ENCODE peak calls at places on chromosomes 16 and 17, in nine cellular contexts. E is effector memory CD4-positive, alpha-beta T cell; R is PC-3; B is neuronal stem cell; I is ascending aorta; P is ovary; H is tibial nerve; D is GM23248; M is neural progenitor cell. T is an unnamed sample. For H3K36me3, the result is how much of the 10 kb centered on the place peaks cover.

GRCh38 chr17:55067697-55068439 is 99.3 kb downstream of the STXBP4 start:
- DNase-seq in H (no peak), B (no peak), M (no peak), I (no peak), R (peak), D (peak), P (no peak), E (no peak), T (no peak)

GRCh38 chr17:58531661-58532554 is 17.5 kb upstream of the MTMR4 start:
- DNase-seq in R (peak), H (no peak), I (peak), D (peak), B (peak), P (peak), E (peak), M (peak), T (peak)

GRCh38 chr17:5583426-5584382 is 605 bp downstream of the NLRP1 start:
- DNase-seq in I (peak), M (no peak), R (no peak), B (no peak), P (no peak), E (no peak), D (peak), H (no peak), T (no peak)

GRCh38 chr17:1076982-1077302 is 80.0 kb downstream of the TIMM22 start:
- DNase-seq in D (no peak), M (no peak), I (no peak), H (no peak), E (no peak), P (no peak), B (no peak), R (no peak), T (no peak)

GRCh38 chr17:37107406-37108083 is 158.8 kb downstream of the AATF start:
- DNase-seq in M (no peak), D (peak), I (no peak), E (no peak), B (no peak), P (peak), R (no peak), H (no peak), T (no peak)

GRCh38 chr17:68161644-68162428 is 86.0 kb upstream of the AMZ2 start:
- DNase-seq in B (no peak), R (peak), I (no peak), E (no peak), H (no peak), P (no peak), M (no peak), D (peak), T (no peak)

GRCh38 chr17:8254881-8255280 is 5.8 kb downstream of the PFAS start:
- DNase-seq in M (no peak), H (no peak), P (no peak), I (no peak), D (no peak), E (no peak), R (no peak), B (no peak), T (no peak)

GRCh38 chr17:9484789-9485188 is 90.8 kb downstream of the STX8 start:
- DNase-seq in B (no peak), M (no peak), H (no peak), E (no peak), I (no peak), D (peak), R (no peak), P (no peak), T (no peak)

GRCh38 chr16:2704166-2704982 is 15.7 kb downstream of the PRSS27 start:
- DNase-seq in I (no peak), M (no peak), P (no peak), D (no peak), E (no peak), R (no peak), B (no peak), H (no peak), T (no peak)
- H3K36me3 ChIP-seq in I (half or more), M (under half), P (under half), D (under half), E (half or more), R (under half), B (half or more), H (under half), T (under half)

GRCh38 chr17:29583324-29584248 is 5.9 kb downstream of the GIT1 start:
- DNase-seq in P (peak), H (no peak), I (peak), D (no peak), B (no peak), M (no peak), R (no peak), E (no peak), T (no peak)

GRCh38 chr17:29579866-29580771 is 9.3 kb downstream of the GIT1 start:
- DNase-seq in E (peak), H (peak), B (no peak), M (peak), R (peak), P (peak), D (peak), I (peak), T (peak)

GRCh38 chr17:29582767-29583166 is 6.7 kb downstream of the GIT1 start:
- DNase-seq in E (no peak), I (no peak), P (no peak), M (no peak), R (no peak), D (no peak), B (no peak), H (no peak), T (no peak)

GRCh38 chr17:29581583-29582253 is 7.7 kb downstream of the GIT1 start:
- DNase-seq in B (no peak), H (no peak), I (peak), R (no peak), D (no peak), P (peak), M (no peak), E (no peak), T (no peak)

DNA sequence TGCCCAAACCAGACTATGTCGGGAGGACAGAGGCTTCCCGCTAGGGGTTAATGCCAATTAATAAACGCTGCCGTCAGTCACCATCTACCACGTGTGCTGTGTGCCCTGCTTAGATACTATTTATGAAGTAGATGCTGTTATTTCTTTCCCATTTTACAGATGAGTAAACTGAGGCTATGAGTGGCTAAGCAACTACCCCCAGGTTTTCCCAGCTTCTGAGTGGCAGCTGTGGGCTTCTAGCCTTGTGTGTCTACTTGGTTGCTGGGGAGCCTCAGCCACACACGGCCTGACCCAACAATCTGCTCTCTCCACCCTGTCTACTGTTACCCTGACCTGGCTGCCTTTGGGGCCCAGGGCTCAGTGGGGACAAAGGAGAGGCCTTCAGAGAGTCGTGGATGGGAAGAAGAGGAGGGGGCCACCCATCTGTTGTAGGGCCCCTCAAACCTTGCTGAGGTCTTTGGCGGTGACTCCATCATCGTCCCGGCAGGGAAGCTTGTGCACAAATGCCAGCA is 7.1 kb downstream of the GIT1 start:
- DNase-seq in E (no peak), P (no peak), R (no peak), I (no peak), D (no peak), B (no peak), H (no peak), M (no peak), T (no peak)
- H3K36me3 ChIP-seq in E (under half), P (under half), R (under half), I (under half), D (under half), B (half or more), H (under half), M (under half), T (under half)

GRCh38 chr17:82899941-82900340 is 60.1 kb upstream of the ZNF750 start:
- DNase-seq in M (no peak), D (no peak), E (no peak), B (no peak), R (no peak), P (no peak), I (no peak), H (no peak), T (no peak)

GRCh38 chr17:82901356-82901755 is 61.5 kb upstream of the ZNF750 start:
- DNase-seq in E (no peak), M (no peak), H (no peak), I (no peak), R (no peak), P (no peak), D (no peak), B (no peak), T (no peak)

GRCh38 chr17:82900741-82901140 is 60.9 kb upstream of the ZNF750 start:
- DNase-seq in H (no peak), E (no peak), P (no peak), I (no peak), M (no peak), D (no peak), B (no peak), R (no peak), T (no peak)

GRCh38 chr17:82902972-82903874 is 63.4 kb upstream of the ZNF750 start:
- DNase-seq in H (no peak), R (no peak), P (no peak), B (no peak), D (no peak), E (no peak), M (no peak), I (no peak), T (no peak)

GRCh38 chr17:82901836-82902235 is 62.0 kb upstream of the ZNF750 start:
- DNase-seq in D (no peak), B (no peak), R (no peak), P (no peak), I (no peak), M (no peak), E (no peak), H (no peak), T (no peak)
- H3K36me3 ChIP-seq in D (under half), B (half or more), R (under half), P (under half), I (under half), M (under half), E (under half), H (under half), T (half or more)

DNA sequence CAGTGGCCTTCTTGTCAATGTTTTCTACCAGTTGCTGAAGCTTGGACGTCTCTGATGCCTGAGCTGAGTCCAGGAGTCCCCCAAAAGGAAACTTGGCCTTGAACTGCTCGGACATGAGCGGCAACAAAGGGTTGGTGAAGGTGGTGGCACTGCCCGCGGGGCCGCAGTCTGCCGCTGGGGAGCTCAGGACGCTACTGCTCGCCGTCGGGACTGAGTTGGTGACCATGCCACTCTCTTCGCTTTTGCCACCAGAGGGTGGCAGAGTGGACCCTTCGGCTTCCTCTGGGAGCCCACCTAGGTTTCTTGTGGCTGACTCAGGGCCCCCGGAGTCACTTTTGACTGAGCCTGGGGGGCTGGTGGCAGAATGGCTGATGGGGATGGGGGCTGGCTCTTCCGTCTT is 11.0 kb downstream of the SALL1 start:
- DNase-seq in B (no peak), H (no peak), R (no peak), M (no peak), E (no peak), P (no peak), I (no peak), D (no peak), T (no peak)
- H3K36me3 ChIP-seq in B (half or more), H (under half), R (under half), M (under half), E (under half), P (under half), I (under half), D (under half), T (under half)

DNA sequence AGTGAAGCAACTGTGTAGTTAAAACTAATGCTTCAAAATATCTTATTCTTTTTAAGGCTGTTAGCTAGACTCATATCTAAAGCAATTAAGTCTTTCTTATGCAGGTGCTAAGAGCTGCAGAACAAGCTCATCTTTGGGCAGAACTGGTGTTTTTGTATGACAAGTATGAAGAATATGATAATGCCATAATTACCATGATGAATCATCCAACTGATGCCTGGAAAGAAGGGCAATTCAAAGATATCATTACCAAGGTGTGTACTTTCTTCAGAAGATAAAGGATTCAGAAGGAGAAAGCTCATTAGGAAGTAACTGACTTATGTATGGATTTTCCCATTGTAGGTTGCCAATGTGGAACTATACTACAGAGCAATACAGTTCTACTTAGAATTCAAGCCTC is 23.9 kb downstream of the PTRH2 start:
- DNase-seq in B (no peak), D (no peak), M (no peak), R (no peak), P (no peak), H (no peak), I (no peak), E (no peak), T (no peak)
- H3K36me3 ChIP-seq in B (half or more), D (half or more), M (under half), R (half or more), P (under half), H (under half), I (half or more), E (half or more), T (under half)

DNA sequence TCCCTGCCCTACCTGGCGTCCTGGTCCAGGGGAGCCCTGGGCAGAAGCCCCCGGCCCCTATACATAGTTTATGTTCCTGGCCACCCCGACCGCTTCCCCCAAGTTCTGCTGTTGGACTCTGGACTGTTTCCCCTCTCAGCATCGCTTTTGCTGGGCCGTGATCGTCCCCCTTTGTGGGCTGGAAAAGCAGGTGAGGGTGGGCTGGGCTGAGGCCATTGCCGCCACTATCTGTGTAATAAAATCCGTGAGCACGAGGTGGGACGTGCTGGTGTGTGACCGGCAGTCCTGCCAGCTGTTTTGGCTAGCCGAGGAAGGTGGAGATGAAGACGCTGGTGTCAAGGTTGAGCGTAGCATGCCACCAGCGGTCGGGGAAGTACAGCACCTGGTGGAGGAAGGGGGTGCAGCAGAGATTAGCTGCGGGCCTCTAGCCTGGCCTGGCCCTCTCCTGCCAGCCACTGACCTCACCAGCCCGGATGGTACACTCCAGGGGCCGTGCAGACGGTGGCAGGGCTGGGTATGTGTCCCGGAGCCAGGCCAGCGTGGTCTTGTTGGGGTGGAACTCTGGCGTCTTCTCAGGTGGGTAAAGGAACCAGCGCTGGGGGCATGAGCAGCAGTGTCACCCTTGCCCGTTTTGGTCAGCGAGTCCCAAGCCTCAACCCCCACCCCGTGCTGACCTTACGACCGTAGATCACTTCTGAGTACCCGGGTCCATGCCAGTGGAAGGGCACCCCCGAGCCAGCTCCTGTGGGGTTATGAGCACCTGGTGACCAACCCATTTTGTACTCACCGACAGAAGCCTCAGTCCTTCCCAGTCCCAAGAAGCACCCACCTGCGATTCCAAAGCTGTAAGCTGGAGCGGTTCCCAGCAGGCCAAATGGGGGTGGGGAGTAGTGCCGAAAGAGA is 1.4 kb downstream of the JMJD8 start:
- DNase-seq in D (no peak), H (no peak), R (no peak), P (no peak), E (no peak), M (no peak), I (no peak), B (no peak), T (no peak)
- H3K36me3 ChIP-seq in D (under half), H (under half), R (under half), P (under half), E (under half), M (under half), I (under half), B (half or more), T (under half)

GRCh38 chr17:50352693-50353599 is 7.0 kb downstream of the XYLT2 start:
- DNase-seq in D (no peak), R (no peak), H (no peak), P (no peak), B (no peak), M (no peak), E (no peak), I (no peak), T (no peak)
- H3K36me3 ChIP-seq in D (under half), R (under half), H (under half), P (under half), B (half or more), M (under half), E (under half), I (half or more), T (half or more)